ENCODE peak calls at places on chromosomes 6 and 20, in nine cellular contexts. U is AG10803, Z is upper lobe of right lung, X is heart right ventricle, T is cardiac muscle cell, D is thoracic aorta, G is GM23248, V is fibroblast of villous mesenchyme, O is foreskin fibroblast. Y is an unnamed sample.

GRCh38 chr6:5638666-5639065 is 368.1 kb downstream of the NRN1 start:
- DNase-seq in U (no peak), Z (no peak), X (peak; percentile 59), T (no peak), D (no peak), G (no peak), V (no peak), O (no peak), Y (no peak)

GRCh38 chr6:161274488-161274858 is 612 bp upstream of the AGPAT4 start:
- DNase-seq in U (no peak), Z (no peak), X (no peak), T (no peak), D (no peak), G (no peak), V (no peak), O (no peak), Y (no peak)

GRCh38 chr6:136103763-136104311 is 146.3 kb downstream of the MTFR2 start:
- DNase-seq in U (peak; percentile 69), Z (no peak), X (peak; percentile 89), T (peak; percentile 70), D (no peak), G (peak; percentile 34), V (peak; percentile 86), O (peak; percentile 30), Y (no peak)

GRCh38 chr6:150684161-150684560 is 84.5 kb downstream of the PLEKHG1 start:
- DNase-seq in U (no peak), Z (no peak), X (no peak), T (no peak), D (no peak), G (no peak), V (no peak), O (no peak), Y (no peak)

GRCh38 chr6:148779142-148779562 is 32.3 kb downstream of the UST start:
- DNase-seq in U (peak; percentile 55), Z (no peak), X (peak; percentile 13), T (peak; percentile 86), D (no peak), G (peak; percentile 43), V (peak; percentile 60), O (peak; percentile 14), Y (peak; percentile 69)

GRCh38 chr20:64093013-64093503 is 8.9 kb upstream of the LKAAEAR1 start:
- DNase-seq in U (no peak), Z (no peak), X (no peak), T (no peak), D (no peak), G (peak; percentile 17), V (no peak), O (no peak), Y (no peak)

GRCh38 chr6:84853901-84854300 is 89.5 kb upstream of the TBX18 start:
- DNase-seq in U (no peak), Z (no peak), X (no peak), T (no peak), D (no peak), G (peak; percentile 47), V (peak; percentile 3), O (peak; percentile 66), Y (no peak)

GRCh38 chr20:17843246-17844132 is 125.1 kb downstream of the SNX5 start:
- DNase-seq in U (peak; percentile 93), Z (no peak), X (peak; percentile 69), T (peak; percentile 97), D (peak; percentile 47), G (peak; percentile 96), V (peak; percentile 94), O (peak; percentile 95), Y (no peak)

GRCh38 chr6:83185096-83185495 is 8.0 kb downstream of the PGM3 start:
- DNase-seq in U (no peak), Z (no peak), X (no peak), T (no peak), D (no peak), G (peak; percentile 23), V (no peak), O (no peak), Y (no peak)

GRCh38 chr20:49642808-49643207 is 70.9 kb downstream of the B4GALT5 start:
- DNase-seq in U (no peak), Z (no peak), X (no peak), T (no peak), D (no peak), G (no peak), V (no peak), O (no peak), Y (no peak)

GRCh38 chr6:127111526-127111925 is 6.9 kb upstream of the RSPO3 start:
- DNase-seq in U (no peak), Z (no peak), X (no peak), T (no peak), D (no peak), G (no peak), V (no peak), O (no peak), Y (no peak)

GRCh38 chr6:127107916-127108315 is 10.6 kb upstream of the RSPO3 start:
- DNase-seq in U (no peak), Z (no peak), X (no peak), T (no peak), D (no peak), G (no peak), V (no peak), O (no peak), Y (peak; percentile 13)

GRCh38 chr6:127115032-127115661 is 3.3 kb upstream of the RSPO3 start:
- DNase-seq in U (peak; percentile 43), Z (no peak), X (no peak), T (no peak), D (no peak), G (peak; percentile 89), V (no peak), O (peak; percentile 46), Y (no peak)

GRCh38 chr6:127114214-127114613 is 4.3 kb upstream of the RSPO3 start:
- DNase-seq in U (no peak), Z (no peak), X (no peak), T (no peak), D (no peak), G (no peak), V (no peak), O (no peak), Y (no peak)

GRCh38 chr6:127110712-127111111 is 7.8 kb upstream of the RSPO3 start:
- DNase-seq in U (no peak), Z (no peak), X (no peak), T (no peak), D (no peak), G (no peak), V (no peak), O (no peak), Y (no peak)
- H3K4me3 ChIP-seq in U (no peak overlapping the region), Z (no peak overlapping the region), X (no peak overlapping the region), T (no peak overlapping the region), D (no peak overlapping the region), G (no peak overlapping the region), V (no peak overlapping the region), O (no peak overlapping the region), Y (no peak overlapping the region)

DNA sequence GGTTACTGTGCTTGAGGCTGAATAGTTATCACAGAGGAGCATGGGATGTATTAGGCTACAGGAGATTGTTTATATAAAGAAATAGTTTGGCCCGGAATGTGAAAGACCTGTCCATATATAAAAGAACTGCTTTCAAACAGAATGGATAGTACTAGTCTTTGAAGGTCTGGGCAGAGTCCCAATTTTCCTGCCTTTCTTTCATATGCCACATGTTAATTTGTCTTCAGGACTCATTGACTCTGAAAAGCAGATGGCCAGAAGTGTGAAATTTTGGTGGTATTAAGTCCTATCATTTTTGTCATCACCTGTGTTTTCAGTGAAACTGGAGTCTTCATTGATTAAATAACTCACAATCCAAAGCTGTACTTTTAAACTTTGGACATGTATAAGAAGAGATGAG is 314.6 kb downstream of the EYA4 start:
- DNase-seq in U (no peak), Z (no peak), X (no peak), T (no peak), D (no peak), G (no peak), V (no peak), O (no peak), Y (no peak)
- H3K4me3 ChIP-seq in U (no peak overlapping the region), Z (no peak overlapping the region), X (no peak overlapping the region), T (no peak overlapping the region), D (no peak overlapping the region), G (no peak overlapping the region), V (no peak overlapping the region), O (no peak overlapping the region), Y (no peak overlapping the region)

DNA sequence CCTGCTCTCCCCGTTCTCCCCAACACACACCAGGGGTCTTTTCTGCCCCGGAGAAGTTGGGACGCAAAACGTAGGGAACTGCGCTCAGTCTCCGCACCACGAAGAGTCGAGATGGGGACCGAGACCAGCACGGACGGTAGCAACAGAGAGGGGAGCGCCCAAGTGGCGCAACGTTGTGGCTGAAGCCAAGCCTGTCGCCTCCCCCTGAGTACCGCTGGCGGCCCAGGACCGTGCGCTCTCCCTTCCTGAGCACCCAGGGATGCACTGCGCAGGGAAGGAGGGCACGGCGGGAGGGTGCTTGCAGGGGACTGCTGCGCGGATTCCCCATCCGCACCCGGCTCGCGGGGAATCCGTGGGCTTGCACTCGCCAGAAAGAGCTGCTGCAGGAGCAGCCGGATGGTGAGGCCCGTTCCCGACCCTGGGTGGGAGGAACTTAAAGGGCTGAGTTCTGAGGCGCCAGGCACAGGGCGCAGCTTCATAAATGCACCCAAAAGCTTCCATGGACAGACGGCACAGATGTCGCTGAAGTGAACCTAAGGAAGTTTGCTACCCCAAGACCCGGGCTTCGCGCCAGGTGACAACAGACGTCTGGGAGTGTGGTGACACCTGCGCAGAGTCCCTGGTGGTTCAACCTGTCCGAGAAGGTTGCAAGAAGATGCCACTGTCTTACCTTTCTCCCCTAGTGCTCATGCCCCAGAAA is 178.7 kb downstream of the TBXT start:
- DNase-seq in U (no peak), Z (no peak), X (no peak), T (peak; percentile 30), D (no peak), G (no peak), V (peak; percentile 24), O (peak; percentile 12), Y (no peak)
- H3K4me3 ChIP-seq in U (peak overlapping the region; percentile 64), Z (no peak overlapping the region), X (peak overlapping the region; percentile 60), T (peak overlapping the region; percentile 49), D (peak overlapping the region; percentile 43), G (peak overlapping the region; percentile 72), V (peak overlapping the region; percentile 43), O (no peak overlapping the region), Y (no peak overlapping the region)

DNA sequence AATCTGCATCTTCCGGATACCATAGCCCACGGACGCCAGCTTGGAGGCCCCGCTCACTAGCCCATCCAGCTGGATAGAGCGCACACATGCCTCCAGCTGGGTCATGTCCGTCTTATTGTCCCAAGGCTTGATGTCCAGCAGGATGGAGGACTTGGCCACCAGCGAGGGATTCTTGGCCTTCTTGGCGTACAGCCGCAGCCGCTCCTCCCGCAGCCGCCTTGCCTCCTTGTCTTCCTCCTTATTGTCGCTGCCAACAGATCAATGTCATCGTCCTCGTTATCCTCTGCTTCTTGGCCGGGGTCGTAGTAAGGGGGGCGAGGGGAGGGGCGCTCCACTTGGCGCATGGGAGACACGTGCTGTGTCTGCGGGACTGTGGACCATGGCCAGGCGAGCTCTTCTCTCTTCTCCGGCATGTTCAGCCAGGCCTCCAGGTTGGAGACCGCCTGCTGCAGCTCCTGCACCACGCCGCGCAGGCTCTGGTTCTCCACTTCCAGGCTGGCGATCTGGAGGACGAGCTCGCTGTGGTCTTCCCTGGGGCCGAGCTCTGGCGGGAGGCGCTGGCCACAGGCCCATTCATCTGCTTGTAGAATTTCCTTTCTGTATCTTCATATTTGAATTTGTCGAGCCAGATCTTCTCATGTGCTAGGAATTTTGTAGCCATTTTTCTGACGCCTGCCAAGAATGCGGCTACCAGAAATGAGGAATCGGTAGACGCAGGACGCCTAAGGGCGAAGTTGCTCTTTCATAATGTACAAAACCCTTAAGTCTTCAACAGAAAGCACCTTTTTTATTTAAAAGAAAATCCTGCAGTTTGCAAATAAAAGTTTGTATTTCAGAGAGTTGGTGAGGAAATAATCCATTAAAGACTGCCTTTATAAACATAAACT is 60.1 kb upstream of the PTPRK start:
- DNase-seq in U (no peak), Z (no peak), X (no peak), T (peak; percentile 69), D (no peak), G (no peak), V (no peak), O (no peak), Y (no peak)
- H3K4me3 ChIP-seq in U (no peak overlapping the region), Z (no peak overlapping the region), X (no peak overlapping the region), T (no peak overlapping the region), D (no peak overlapping the region), G (no peak overlapping the region), V (no peak overlapping the region), O (no peak overlapping the region), Y (no peak overlapping the region)

GRCh38 chr6:26311012-26311384 is 54.0 kb upstream of the BTN3A2 start:
- DNase-seq in U (peak; percentile 48), Z (no peak), X (no peak), T (peak; percentile 54), D (no peak), G (peak; percentile 64), V (peak; percentile 42), O (peak; percentile 73), Y (peak; percentile 65)
- H3K4me3 ChIP-seq in U (no peak overlapping the region), Z (no peak overlapping the region), X (peak overlapping the region; percentile 55), T (peak overlapping the region; percentile 62), D (peak overlapping the region; percentile 71), G (peak overlapping the region; percentile 95), V (peak overlapping the region; percentile 64), O (no peak overlapping the region), Y (peak overlapping the region; percentile 46)

Y was measured in NB4.